ENCODE peak calls at places on chromosomes 7 and 10, in ten cellular contexts. One of them, this sample, is unnamed.

GRCh38 chr10:63525021-63525420 is 3.8 kb downstream of the REEP3 start:
- DNase-seq in GM12891: no peak
- DNase-seq in T-helper 9 cell: no peak
- DNase-seq in cardiac fibroblast: no peak
- DNase-seq in NCI-H2081: no peak
- DNase-seq in NCI-H1694 treated with DMSO at 0.1 percent for 48 hours: no peak
- DNase-seq in B cell: no peak
- DNase-seq in tibial nerve: no peak
- DNase-seq in amniotic epithelial cell: no peak
- DNase-seq in iris pigment epithelial cell: no peak
- DNase-seq in this sample: no peak

GRCh38 chr10:129417882-129418281 is 49.2 kb upstream of the MGMT start:
- DNase-seq in GM12891: no peak
- DNase-seq in T-helper 9 cell: no peak
- DNase-seq in cardiac fibroblast: peak; percentile 27
- DNase-seq in NCI-H2081: no peak
- DNase-seq in NCI-H1694 treated with DMSO at 0.1 percent for 48 hours: peak; percentile 68
- DNase-seq in B cell: no peak
- DNase-seq in tibial nerve: no peak
- DNase-seq in amniotic epithelial cell: no peak
- DNase-seq in iris pigment epithelial cell: no peak
- DNase-seq in this sample: no peak

GRCh38 chr10:132793871-132794849 is 8.2 kb upstream of the NKX6-2 start:
- DNase-seq in GM12891: no peak
- DNase-seq in T-helper 9 cell: no peak
- DNase-seq in cardiac fibroblast: no peak
- DNase-seq in NCI-H2081: no peak
- DNase-seq in NCI-H1694 treated with DMSO at 0.1 percent for 48 hours: peak; percentile 20
- DNase-seq in B cell: no peak
- DNase-seq in tibial nerve: no peak
- DNase-seq in amniotic epithelial cell: no peak
- DNase-seq in iris pigment epithelial cell: no peak
- DNase-seq in this sample: no peak

GRCh38 chr10:86389441-86390193 is 23.0 kb upstream of the GRID1 start:
- DNase-seq in GM12891: no peak
- DNase-seq in T-helper 9 cell: no peak
- DNase-seq in cardiac fibroblast: peak; percentile 49
- DNase-seq in NCI-H2081: no peak
- DNase-seq in NCI-H1694 treated with DMSO at 0.1 percent for 48 hours: no peak
- DNase-seq in B cell: no peak
- DNase-seq in tibial nerve: no peak
- DNase-seq in amniotic epithelial cell: peak; percentile 21
- DNase-seq in iris pigment epithelial cell: peak; percentile 26
- DNase-seq in this sample: peak; percentile 76

GRCh38 chr10:16828114-16828568 is 10.9 kb upstream of the RSU1 start:
- DNase-seq in GM12891: no peak
- DNase-seq in T-helper 9 cell: peak; percentile 49
- DNase-seq in cardiac fibroblast: peak; percentile 88
- DNase-seq in NCI-H2081: peak; percentile 82
- DNase-seq in NCI-H1694 treated with DMSO at 0.1 percent for 48 hours: peak; percentile 29
- DNase-seq in B cell: no peak
- DNase-seq in tibial nerve: peak; percentile 54
- DNase-seq in amniotic epithelial cell: peak; percentile 69
- DNase-seq in iris pigment epithelial cell: peak; percentile 79
- DNase-seq in this sample: peak; percentile 66

GRCh38 chr7:24227603-24228359 is 56.2 kb upstream of the NPY start:
- DNase-seq in GM12891: no peak
- DNase-seq in T-helper 9 cell: no peak
- DNase-seq in cardiac fibroblast: no peak
- DNase-seq in NCI-H2081: no peak
- DNase-seq in NCI-H1694 treated with DMSO at 0.1 percent for 48 hours: no peak
- DNase-seq in B cell: peak; percentile 21
- DNase-seq in tibial nerve: no peak
- DNase-seq in amniotic epithelial cell: no peak
- DNase-seq in iris pigment epithelial cell: no peak
- DNase-seq in this sample: no peak

GRCh38 chr7:27740449-27741086 is 606 bp downstream of the TAX1BP1 start:
- DNase-seq in GM12891: peak; percentile 62
- DNase-seq in T-helper 9 cell: peak; percentile 79
- DNase-seq in cardiac fibroblast: peak; percentile 76
- DNase-seq in NCI-H2081: peak; percentile 96
- DNase-seq in NCI-H1694 treated with DMSO at 0.1 percent for 48 hours: peak; percentile 19
- DNase-seq in B cell: peak; percentile 77
- DNase-seq in tibial nerve: peak; percentile 73
- DNase-seq in amniotic epithelial cell: peak; percentile 62
- DNase-seq in iris pigment epithelial cell: peak; percentile 77
- DNase-seq in this sample: peak; percentile 86

GRCh38 chr10:117673208-117673607 is 130.7 kb downstream of the EMX2 start:
- DNase-seq in GM12891: no peak
- DNase-seq in T-helper 9 cell: no peak
- DNase-seq in cardiac fibroblast: no peak
- DNase-seq in NCI-H2081: no peak
- DNase-seq in NCI-H1694 treated with DMSO at 0.1 percent for 48 hours: no peak
- DNase-seq in B cell: no peak
- DNase-seq in tibial nerve: no peak
- DNase-seq in amniotic epithelial cell: no peak
- DNase-seq in iris pigment epithelial cell: no peak
- DNase-seq in this sample: no peak

GRCh38 chr7:126702242-126703016 is 550.3 kb downstream of the GRM8 start:
- DNase-seq in GM12891: no peak
- DNase-seq in T-helper 9 cell: no peak
- DNase-seq in cardiac fibroblast: peak; percentile 62
- DNase-seq in NCI-H2081: no peak
- DNase-seq in NCI-H1694 treated with DMSO at 0.1 percent for 48 hours: no peak
- DNase-seq in B cell: no peak
- DNase-seq in tibial nerve: no peak
- DNase-seq in amniotic epithelial cell: peak; percentile 75
- DNase-seq in iris pigment epithelial cell: peak; percentile 45
- DNase-seq in this sample: no peak

GRCh38 chr10:86117051-86117450 is 249.5 kb downstream of the GRID1 start:
- DNase-seq in GM12891: no peak
- DNase-seq in T-helper 9 cell: no peak
- DNase-seq in cardiac fibroblast: no peak
- DNase-seq in NCI-H2081: no peak
- DNase-seq in NCI-H1694 treated with DMSO at 0.1 percent for 48 hours: no peak
- DNase-seq in B cell: no peak
- DNase-seq in tibial nerve: no peak
- DNase-seq in amniotic epithelial cell: no peak
- DNase-seq in iris pigment epithelial cell: no peak
- DNase-seq in this sample: no peak

GRCh38 chr10:109956454-109957091 is 33.3 kb upstream of the XPNPEP1 start:
- DNase-seq in GM12891: peak; percentile 32
- DNase-seq in T-helper 9 cell: no peak
- DNase-seq in cardiac fibroblast: no peak
- DNase-seq in NCI-H2081: no peak
- DNase-seq in NCI-H1694 treated with DMSO at 0.1 percent for 48 hours: no peak
- DNase-seq in B cell: peak; percentile 41
- DNase-seq in tibial nerve: no peak
- DNase-seq in amniotic epithelial cell: peak; percentile 58
- DNase-seq in iris pigment epithelial cell: peak; percentile 57
- DNase-seq in this sample: no peak

GRCh38 chr7:17526621-17527020 is 228.2 kb downstream of the AHR start:
- DNase-seq in GM12891: no peak
- DNase-seq in T-helper 9 cell: no peak
- DNase-seq in cardiac fibroblast: no peak
- DNase-seq in NCI-H2081: no peak
- DNase-seq in NCI-H1694 treated with DMSO at 0.1 percent for 48 hours: no peak
- DNase-seq in B cell: no peak
- DNase-seq in tibial nerve: no peak
- DNase-seq in amniotic epithelial cell: no peak
- DNase-seq in iris pigment epithelial cell: peak; percentile 30
- DNase-seq in this sample: no peak

GRCh38 chr10:123429631-123430257 is 236.4 kb upstream of the GPR26 start:
- DNase-seq in GM12891: no peak
- DNase-seq in T-helper 9 cell: no peak
- DNase-seq in cardiac fibroblast: no peak
- DNase-seq in NCI-H2081: no peak
- DNase-seq in NCI-H1694 treated with DMSO at 0.1 percent for 48 hours: no peak
- DNase-seq in B cell: no peak
- DNase-seq in tibial nerve: no peak
- DNase-seq in amniotic epithelial cell: no peak
- DNase-seq in iris pigment epithelial cell: no peak
- DNase-seq in this sample: no peak

GRCh38 chr7:100434297-100435144 is 1.8 kb downstream of the PPP1R35 start:
- DNase-seq in GM12891: no peak
- DNase-seq in T-helper 9 cell: no peak
- DNase-seq in cardiac fibroblast: no peak
- DNase-seq in NCI-H2081: no peak
- DNase-seq in NCI-H1694 treated with DMSO at 0.1 percent for 48 hours: no peak
- DNase-seq in B cell: no peak
- DNase-seq in tibial nerve: no peak
- DNase-seq in amniotic epithelial cell: no peak
- DNase-seq in iris pigment epithelial cell: no peak
- DNase-seq in this sample: peak; percentile 24

GRCh38 chr10:12898271-12898670 is 103.2 kb downstream of the CCDC3 start:
- DNase-seq in GM12891: no peak
- DNase-seq in T-helper 9 cell: no peak
- DNase-seq in cardiac fibroblast: no peak
- DNase-seq in NCI-H2081: no peak
- DNase-seq in NCI-H1694 treated with DMSO at 0.1 percent for 48 hours: no peak
- DNase-seq in B cell: no peak
- DNase-seq in tibial nerve: no peak
- DNase-seq in amniotic epithelial cell: no peak
- DNase-seq in iris pigment epithelial cell: no peak
- DNase-seq in this sample: no peak

GRCh38 chr10:32955299-32955772 is 2.7 kb downstream of the ITGB1 start:
- DNase-seq in GM12891: no peak
- DNase-seq in T-helper 9 cell: no peak
- DNase-seq in cardiac fibroblast: no peak
- DNase-seq in NCI-H2081: no peak
- DNase-seq in NCI-H1694 treated with DMSO at 0.1 percent for 48 hours: no peak
- DNase-seq in B cell: no peak
- DNase-seq in tibial nerve: no peak
- DNase-seq in amniotic epithelial cell: no peak
- DNase-seq in iris pigment epithelial cell: no peak
- DNase-seq in this sample: no peak

GRCh38 chr10:74035324-74035723 is 37.4 kb downstream of the VCL start:
- DNase-seq in GM12891: no peak
- DNase-seq in T-helper 9 cell: no peak
- DNase-seq in cardiac fibroblast: peak; percentile 43
- DNase-seq in NCI-H2081: no peak
- DNase-seq in NCI-H1694 treated with DMSO at 0.1 percent for 48 hours: no peak
- DNase-seq in B cell: no peak
- DNase-seq in tibial nerve: no peak
- DNase-seq in amniotic epithelial cell: no peak
- DNase-seq in iris pigment epithelial cell: peak; percentile 53
- DNase-seq in this sample: no peak

GRCh38 chr10:51524041-51524440 is 175.4 kb downstream of the CSTF2T start:
- DNase-seq in GM12891: no peak
- DNase-seq in T-helper 9 cell: no peak
- DNase-seq in cardiac fibroblast: peak; percentile 24
- DNase-seq in NCI-H2081: no peak
- DNase-seq in NCI-H1694 treated with DMSO at 0.1 percent for 48 hours: no peak
- DNase-seq in B cell: no peak
- DNase-seq in tibial nerve: no peak
- DNase-seq in amniotic epithelial cell: peak; percentile 3
- DNase-seq in iris pigment epithelial cell: peak; percentile 2
- DNase-seq in this sample: no peak

This sample was measured in aorta.